ENCODE peak calls at places on chromosomes 1 and 21, in seven cellular contexts. X, C, L, T, Q, I and Z are unnamed samples.

GRCh38 chr1:67323087-67323486 is 15.4 kb downstream of the IL12RB2 start:
- DNase-seq in X (no peak), C (no peak), L (no peak), T (no peak), Q (no peak), I (no peak), Z (no peak)

GRCh38 chr1:229664133-229664689 is 38.2 kb downstream of the URB2 start:
- DNase-seq in X (peak), C (peak), L (no peak), T (no peak), Q (no peak), I (no peak), Z (no peak)

GRCh38 chr1:153260473-153260979 is 1.0 kb downstream of the LORICRIN start:
- DNase-seq in X (no peak), C (no peak), L (no peak), T (no peak), Q (no peak), I (no peak), Z (no peak)

GRCh38 chr1:39902121-39902807 is 547 bp upstream of the MYCL start:
- DNase-seq in X (peak), C (peak), L (peak), T (peak), Q (peak), I (peak), Z (no peak)

GRCh38 chr1:220552672-220553258 is 24.8 kb downstream of the MARK1 start:
- DNase-seq in X (no peak), C (no peak), L (no peak), T (no peak), Q (no peak), I (no peak), Z (no peak)

GRCh38 chr1:233654667-233655432 is 40.9 kb downstream of the KCNK1 start:
- DNase-seq in X (peak), C (peak), L (no peak), T (no peak), Q (no peak), I (no peak), Z (no peak)

GRCh38 chr1:10888791-10889627 is 92.6 kb upstream of the CASZ1 start:
- DNase-seq in X (no peak), C (no peak), L (no peak), T (no peak), Q (no peak), I (no peak), Z (no peak)

GRCh38 chr1:172360511-172360910 is 60.0 kb upstream of the C1orf105 start:
- DNase-seq in X (no peak), C (no peak), L (no peak), T (no peak), Q (no peak), I (no peak), Z (no peak)

GRCh38 chr1:112981461-112982233 is 25.7 kb upstream of the SLC16A1 start:
- DNase-seq in X (no peak), C (no peak), L (no peak), T (no peak), Q (no peak), I (no peak), Z (no peak)

GRCh38 chr21:26042181-26042876 is 128.2 kb downstream of the APP start:
- DNase-seq in X (no peak), C (no peak), L (no peak), T (no peak), Q (no peak), I (no peak), Z (no peak)
- TF ChIP-seq EP300 in X (no peak), C (no peak), L (no peak), T (no peak), Q (no peak), I (no peak), Z (no peak)

GRCh38 chr1:59856725-59857338 is 42.1 kb downstream of the HOOK1 start:
- DNase-seq in X (peak), C (peak), L (no peak), T (no peak), Q (no peak), I (no peak), Z (no peak)

GRCh38 chr1:59852117-59852516 is 37.4 kb downstream of the HOOK1 start:
- DNase-seq in X (no peak), C (no peak), L (no peak), T (no peak), Q (no peak), I (no peak), Z (no peak)

GRCh38 chr1:59857679-59858354 is 43.1 kb downstream of the HOOK1 start:
- DNase-seq in X (no peak), C (no peak), L (no peak), T (no peak), Q (no peak), I (no peak), Z (no peak)
- TF ChIP-seq POLR2A in X (no peak), C (no peak), L (no peak), T (no peak), Q (no peak), I (no peak), Z (no peak)

GRCh38 chr1:94093996-94094395 is 27.0 kb downstream of the ABCA4 start:
- DNase-seq in X (no peak), C (no peak), L (no peak), T (no peak), Q (no peak), I (no peak), Z (peak)

GRCh38 chr1:94096797-94097549 is 24.0 kb downstream of the ABCA4 start:
- DNase-seq in X (peak), C (no peak), L (no peak), T (no peak), Q (peak), I (peak), Z (peak)

GRCh38 chr1:94094466-94095111 is 26.4 kb downstream of the ABCA4 start:
- DNase-seq in X (peak), C (no peak), L (no peak), T (no peak), Q (peak), I (peak), Z (peak)

GRCh38 chr1:94095112-94095637 is 25.8 kb downstream of the ABCA4 start:
- DNase-seq in X (peak), C (peak), L (peak), T (no peak), Q (peak), I (peak), Z (peak)

DNA sequence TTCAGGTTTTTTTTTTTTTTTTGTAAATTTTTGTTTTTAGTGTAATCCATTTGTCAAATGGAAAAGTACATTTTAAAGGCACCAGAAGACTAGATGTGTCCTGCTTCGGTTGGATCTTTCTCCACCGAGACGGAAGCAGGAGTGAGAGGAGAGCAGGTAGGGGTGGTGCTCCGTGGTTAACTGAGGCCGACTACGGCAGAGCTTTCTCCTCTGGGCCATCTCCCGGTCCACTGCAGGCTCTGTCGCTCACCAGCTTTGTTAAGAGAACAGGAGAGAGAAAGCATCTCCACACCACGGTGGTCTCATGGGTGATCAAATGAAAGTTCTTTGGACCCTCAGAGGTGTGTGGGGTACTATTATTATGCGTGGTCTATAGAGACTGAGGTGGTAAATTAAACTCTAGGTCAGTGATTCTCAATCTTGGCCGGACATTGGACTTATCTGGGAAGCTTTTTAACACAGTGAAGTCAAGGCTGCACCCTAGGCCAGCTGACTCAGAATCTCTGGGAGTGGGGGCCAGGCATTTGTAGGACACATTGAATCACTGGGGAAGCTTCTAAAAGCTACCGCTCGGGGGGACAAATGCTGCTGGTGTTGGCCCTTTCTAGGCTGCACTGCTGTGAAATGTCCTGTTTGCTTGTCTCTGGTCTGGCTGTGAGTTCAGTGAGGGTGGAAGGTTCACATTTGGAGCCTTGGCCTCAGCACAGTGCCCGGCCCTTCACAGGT is 25.0 kb downstream of the ABCA4 start:
- DNase-seq in X (no peak), C (no peak), L (no peak), T (no peak), Q (no peak), I (peak), Z (peak)
- TF ChIP-seq EP300 in X (no peak), C (no peak), L (no peak), T (no peak), Q (no peak), I (no peak), Z (no peak)

GRCh38 chr1:114780344-114781226 is at the start of gene SIKE1:
- DNase-seq in X (peak), C (peak), L (peak), T (peak), Q (peak), I (peak), Z (peak)
- TF ChIP-seq POLR2A in X (peak), C (peak), L (no peak), T (peak), Q (no peak), I (peak), Z (peak)

GRCh38 chr1:3353901-3354300 is 100.6 kb upstream of the ARHGEF16 start:
- DNase-seq in X (no peak), C (no peak), L (no peak), T (no peak), Q (no peak), I (no peak), Z (no peak)

GRCh38 chr1:3352952-3353331 is 101.5 kb upstream of the ARHGEF16 start:
- DNase-seq in X (peak), C (no peak), L (no peak), T (no peak), Q (no peak), I (peak), Z (peak)

GRCh38 chr1:3351300-3352083 is 103.0 kb upstream of the ARHGEF16 start:
- DNase-seq in X (no peak), C (no peak), L (no peak), T (no peak), Q (no peak), I (peak), Z (no peak)

GRCh38 chr1:3350441-3351261 is 103.8 kb upstream of the ARHGEF16 start:
- DNase-seq in X (no peak), C (peak), L (no peak), T (no peak), Q (no peak), I (peak), Z (peak)

GRCh38 chr1:3352084-3352951 is 102.1 kb upstream of the ARHGEF16 start:
- DNase-seq in X (peak), C (no peak), L (no peak), T (no peak), Q (no peak), I (peak), Z (peak)
- TF ChIP-seq EP300 in X (peak), C (peak), L (peak), T (no peak), Q (peak), I (peak), Z (peak)

DNA sequence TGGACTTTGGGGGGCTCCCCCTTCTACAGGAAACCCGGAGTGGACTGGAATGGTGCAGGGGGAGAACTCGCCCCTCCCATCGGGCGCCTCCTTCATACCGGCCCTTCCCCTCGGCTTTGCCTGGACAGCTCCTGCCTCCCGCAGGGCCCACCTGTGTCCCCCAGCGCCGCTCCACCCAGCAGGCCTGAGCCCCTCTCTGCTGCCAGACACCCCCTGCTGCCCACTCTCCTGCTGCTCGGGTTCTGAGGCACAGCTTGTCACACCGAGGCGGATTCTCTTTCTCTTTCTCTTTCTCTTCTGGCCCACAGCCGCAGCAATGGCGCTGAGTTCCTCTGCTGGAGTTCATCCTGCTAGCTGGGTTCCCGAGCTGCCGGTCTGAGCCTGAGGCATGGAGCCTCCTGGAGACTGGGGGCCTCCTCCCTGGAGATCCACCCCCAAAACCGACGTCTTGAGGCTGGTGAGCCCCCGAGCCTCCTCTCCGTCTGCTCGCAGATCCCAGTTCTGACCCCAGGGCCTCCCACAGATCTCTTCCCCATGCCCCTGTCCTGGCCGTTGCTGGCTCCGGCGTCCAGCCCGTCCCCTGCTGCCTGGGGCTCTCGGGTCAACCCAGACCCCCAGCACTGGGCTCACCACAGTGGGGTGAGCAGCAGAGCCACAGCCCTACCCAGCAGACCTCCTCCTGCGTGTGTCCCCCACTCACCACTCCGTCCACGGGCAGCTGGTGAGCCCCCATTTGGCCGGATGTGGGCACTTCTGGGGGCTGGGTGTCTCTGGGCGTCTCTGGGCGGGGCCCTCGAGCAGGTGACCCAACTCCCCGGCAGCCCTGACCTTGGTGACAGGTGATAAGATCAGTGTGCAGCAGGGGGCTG is at the start of gene TNFRSF14:
- DNase-seq in X (peak), C (peak), L (no peak), T (peak), Q (no peak), I (peak), Z (peak)
- TF ChIP-seq POLR2A in X (peak), C (no peak), L (no peak), T (no peak), Q (no peak), I (peak), Z (peak)

DNA sequence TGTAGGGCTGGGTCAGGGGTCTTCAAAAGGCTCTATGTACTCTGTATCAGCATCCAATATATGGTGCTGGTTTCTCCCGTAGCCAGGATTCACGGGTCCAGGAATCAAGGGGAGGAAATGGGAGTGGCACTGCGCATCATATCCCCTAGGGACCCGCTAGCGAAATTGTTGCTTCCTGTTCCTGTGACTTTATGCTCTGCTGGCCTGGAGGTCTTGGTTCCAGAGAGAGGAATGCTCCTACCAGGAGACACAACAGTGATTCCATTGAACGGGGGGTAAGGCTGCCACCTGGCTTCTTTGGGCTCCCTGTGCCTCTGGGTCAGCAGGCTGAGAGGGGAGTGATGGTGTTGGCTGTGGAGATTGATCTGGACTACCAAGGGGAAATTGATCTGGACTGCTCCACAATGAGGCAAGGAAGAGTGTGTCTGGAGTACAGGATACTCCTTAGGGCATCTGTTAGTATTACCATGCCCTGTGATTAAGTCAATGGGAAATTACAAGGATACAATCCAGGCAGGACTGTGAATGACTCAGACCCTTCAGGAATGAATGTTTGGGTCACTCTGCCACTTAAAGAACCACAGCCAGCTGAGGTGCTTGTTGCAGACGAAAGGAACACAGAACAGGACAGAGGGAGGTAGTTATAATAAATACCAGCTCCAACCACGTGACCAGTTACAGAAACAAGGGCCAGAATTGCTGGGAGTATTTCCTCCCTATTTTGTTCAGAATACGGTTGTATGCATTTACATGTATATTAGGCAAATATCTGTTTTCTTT is 10.2 kb downstream of the SPSB1 start:
- DNase-seq in X (no peak), C (no peak), L (no peak), T (no peak), Q (peak), I (no peak), Z (no peak)
- TF ChIP-seq EP300 in X (peak), C (no peak), L (no peak), T (no peak), Q (no peak), I (no peak), Z (no peak)

GRCh38 chr21:44354001-44354405 is 582 bp downstream of the TRPM2 start:
- DNase-seq in X (no peak), C (no peak), L (no peak), T (no peak), Q (no peak), I (no peak), Z (no peak)

GRCh38 chr21:44354775-44355771 is 1.7 kb downstream of the TRPM2 start:
- DNase-seq in X (no peak), C (no peak), L (no peak), T (no peak), Q (no peak), I (no peak), Z (no peak)

GRCh38 chr21:44352253-44352860 is 1.1 kb upstream of the TRPM2 start:
- DNase-seq in X (no peak), C (no peak), L (peak), T (no peak), Q (no peak), I (no peak), Z (no peak)

GRCh38 chr21:44351535-44352252 is 1.7 kb upstream of the TRPM2 start:
- DNase-seq in X (no peak), C (no peak), L (peak), T (no peak), Q (no peak), I (no peak), Z (no peak)

DNA sequence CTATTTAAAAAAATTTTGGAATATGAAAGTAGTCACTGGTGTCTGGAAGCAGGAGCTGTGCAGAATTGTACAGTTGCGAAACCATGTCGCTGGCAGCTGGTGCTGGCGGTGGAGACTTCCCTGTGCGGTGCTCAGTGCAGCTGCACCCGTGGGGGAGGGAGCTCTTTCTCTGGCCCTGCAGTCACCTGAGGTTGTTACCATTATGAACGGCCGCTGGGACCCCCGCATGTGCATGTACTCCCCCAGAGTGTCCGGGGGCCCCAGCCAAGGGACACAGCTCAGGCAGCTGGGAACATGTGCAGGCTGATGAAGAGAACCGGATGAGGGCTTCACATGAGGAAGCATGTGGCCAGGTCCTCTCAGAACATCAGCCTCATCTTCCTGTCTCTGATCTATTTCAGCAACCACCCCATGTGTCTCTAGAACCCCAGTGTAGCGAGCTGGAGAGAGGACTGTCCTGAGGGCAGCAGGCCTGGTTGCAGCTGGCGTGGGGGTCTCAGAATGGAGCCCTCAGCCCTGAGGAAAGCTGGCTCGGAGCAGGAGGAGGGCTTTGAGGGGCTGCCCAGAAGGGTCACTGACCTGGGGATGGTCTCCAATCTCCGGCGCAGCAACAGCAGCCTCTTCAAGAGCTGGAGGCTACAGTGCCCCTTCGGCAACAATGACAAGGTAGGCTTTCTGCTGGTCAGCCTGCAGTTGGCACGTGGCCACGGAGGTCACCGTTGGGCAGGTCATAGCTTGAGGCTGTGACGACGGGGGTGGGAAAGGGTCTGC is at the start of gene TRPM2:
- DNase-seq in X (peak), C (peak), L (peak), T (no peak), Q (no peak), I (no peak), Z (no peak)
- TF ChIP-seq POLR2A in X (no peak), C (no peak), L (no peak), T (no peak), Q (no peak), I (no peak), Z (no peak)